ENCODE peak calls at places on chromosomes 16 and 17, in six cellular contexts. One of them, this sample, is unnamed.

GRCh38 chr16:57551057-57551456 is 8.6 kb downstream of the ADGRG5 start:
- DNase-seq in HepG2: no peak
- DNase-seq in endothelial cell of umbilical vein: no peak
- DNase-seq in GM12878: no peak
- DNase-seq in NB4: no peak
- DNase-seq in A549: no peak
- DNase-seq in this sample: no peak

GRCh38 chr17:50642722-50643656 is 8.3 kb downstream of the ABCC3 start:
- DNase-seq in endothelial cell of umbilical vein: no peak
- DNase-seq in A549: peak; percentile 74
- DNase-seq in NB4: no peak
- DNase-seq in HepG2: peak; percentile 71
- DNase-seq in GM12878: no peak
- DNase-seq in this sample: no peak

GRCh38 chr17:57085448-57086068 is 512 bp downstream of the AKAP1 start:
- DNase-seq in HepG2: peak; percentile 94
- DNase-seq in GM12878: no peak
- DNase-seq in A549: peak; percentile 61
- DNase-seq in endothelial cell of umbilical vein: peak; percentile 54
- DNase-seq in NB4: peak; percentile 68
- DNase-seq in this sample: peak; percentile 73

GRCh38 chr16:59697236-59697635 is 963.1 kb upstream of the GOT2 start:
- DNase-seq in endothelial cell of umbilical vein: no peak
- DNase-seq in NB4: no peak
- DNase-seq in GM12878: no peak
- DNase-seq in HepG2: no peak
- DNase-seq in A549: no peak
- DNase-seq in this sample: no peak

GRCh38 chr16:23254338-23254737 is 47.8 kb upstream of the SCNN1B start:
- DNase-seq in A549: no peak
- DNase-seq in endothelial cell of umbilical vein: no peak
- DNase-seq in GM12878: no peak
- DNase-seq in HepG2: no peak
- DNase-seq in NB4: no peak
- DNase-seq in this sample: no peak

GRCh38 chr17:39955726-39956225 is 7.0 kb upstream of the GSDMA start:
- DNase-seq in NB4: no peak
- DNase-seq in HepG2: no peak
- DNase-seq in A549: no peak
- DNase-seq in endothelial cell of umbilical vein: no peak
- DNase-seq in GM12878: no peak
- DNase-seq in this sample: no peak

GRCh38 chr16:73020409-73020884 is 27.5 kb downstream of the ZFHX3 start:
- DNase-seq in endothelial cell of umbilical vein: peak; percentile 89
- DNase-seq in GM12878: no peak
- DNase-seq in NB4: peak; percentile 40
- DNase-seq in HepG2: peak; percentile 92
- DNase-seq in A549: peak; percentile 90
- DNase-seq in this sample: peak; percentile 9

GRCh38 chr17:14790518-14790917 is 474.6 kb downstream of the PMP22 start:
- DNase-seq in NB4: peak; percentile 81
- DNase-seq in GM12878: no peak
- DNase-seq in HepG2: no peak
- DNase-seq in A549: no peak
- DNase-seq in endothelial cell of umbilical vein: no peak
- DNase-seq in this sample: no peak

GRCh38 chr17:37489197-37490001 is at the start of gene DUSP14:
- DNase-seq in NB4: peak; percentile 87
- DNase-seq in A549: peak; percentile 83
- DNase-seq in endothelial cell of umbilical vein: peak; percentile 80
- DNase-seq in HepG2: peak; percentile 70
- DNase-seq in GM12878: no peak
- DNase-seq in this sample: peak; percentile 97

GRCh38 chr16:7755347-7755746 is 422.7 kb downstream of the RBFOX1 start:
- DNase-seq in NB4: no peak
- DNase-seq in endothelial cell of umbilical vein: no peak
- DNase-seq in HepG2: no peak
- DNase-seq in GM12878: no peak
- DNase-seq in A549: no peak
- DNase-seq in this sample: no peak

GRCh38 chr16:25065899-25066298 is 45.6 kb upstream of the LCMT1 start:
- DNase-seq in A549: no peak
- DNase-seq in endothelial cell of umbilical vein: no peak
- DNase-seq in GM12878: no peak
- DNase-seq in HepG2: peak; percentile 15
- DNase-seq in NB4: no peak
- DNase-seq in this sample: no peak

GRCh38 chr17:43701318-43701743 is 39.6 kb upstream of the MEOX1 start:
- DNase-seq in GM12878: peak; percentile 45
- DNase-seq in HepG2: no peak
- DNase-seq in A549: no peak
- DNase-seq in NB4: peak; percentile 87
- DNase-seq in endothelial cell of umbilical vein: no peak
- DNase-seq in this sample: no peak

GRCh38 chr17:13575922-13576419 is 25.8 kb downstream of the HS3ST3A1 start:
- DNase-seq in HepG2: no peak
- DNase-seq in NB4: no peak
- DNase-seq in GM12878: no peak
- DNase-seq in endothelial cell of umbilical vein: no peak
- DNase-seq in A549: no peak
- DNase-seq in this sample: no peak

DNA sequence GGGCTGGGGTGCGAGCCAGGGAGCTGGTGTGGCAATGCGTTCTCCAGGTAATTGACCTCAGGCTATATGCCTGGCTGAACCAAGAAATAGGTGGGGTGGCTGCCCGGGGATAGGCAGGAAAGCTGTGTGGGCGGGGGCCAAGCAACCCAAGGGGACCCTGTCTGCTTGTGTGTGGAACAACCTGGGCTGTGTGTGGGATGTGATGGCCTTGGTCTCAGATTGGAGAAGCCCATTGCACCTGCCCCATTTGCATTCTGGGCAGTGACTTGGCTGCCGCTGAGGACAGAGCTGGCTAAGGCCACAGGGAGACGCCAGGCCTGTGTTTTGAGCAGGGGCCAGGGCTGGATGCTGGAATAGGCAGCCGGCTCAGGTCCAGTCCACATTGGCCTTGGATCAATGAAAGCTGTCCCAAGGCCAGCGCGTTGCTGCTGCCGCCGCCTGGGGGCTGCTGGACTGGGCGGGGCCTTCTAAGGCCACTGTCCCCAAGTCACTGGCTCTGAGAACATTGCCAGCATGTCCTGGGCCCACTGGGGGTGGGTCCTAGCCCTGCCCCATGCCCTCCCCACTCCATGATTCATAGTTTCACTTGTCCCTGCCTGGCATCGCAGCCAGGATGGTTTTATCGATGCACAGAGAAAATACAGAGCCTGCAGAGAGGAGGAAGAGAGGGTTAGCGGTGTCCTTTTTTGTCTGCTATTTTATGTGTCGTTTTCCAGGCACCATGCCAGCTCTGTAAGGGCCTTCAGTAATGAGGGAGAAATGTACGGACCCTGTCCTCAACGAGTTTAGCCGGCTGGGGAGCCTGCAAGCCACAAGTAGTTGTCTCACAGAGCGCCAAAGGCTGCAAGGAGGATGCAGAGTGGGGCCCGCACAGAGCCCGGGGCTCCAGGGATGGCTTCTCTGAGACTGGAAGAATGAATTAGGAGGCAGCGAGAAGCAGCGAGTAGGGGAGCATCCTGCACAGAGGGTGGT is 43.9 kb downstream of the NKD1 start:
- DNase-seq in GM12878: no peak
- DNase-seq in A549: no peak
- DNase-seq in endothelial cell of umbilical vein: no peak
- DNase-seq in NB4: no peak
- DNase-seq in HepG2: no peak
- DNase-seq in this sample: no peak
- TF ChIP-seq MYC in GM12878: no peak
- TF ChIP-seq MYC in A549: no peak
- TF ChIP-seq MYC in endothelial cell of umbilical vein: no peak
- TF ChIP-seq MYC in NB4: no peak
- TF ChIP-seq MYC in HepG2: no peak
- TF ChIP-seq MYC in this sample: no peak

GRCh38 chr16:81823111-81823510 is 44.0 kb downstream of the PLCG2 start:
- DNase-seq in HepG2: no peak
- DNase-seq in GM12878: no peak
- DNase-seq in NB4: peak; percentile 93
- DNase-seq in endothelial cell of umbilical vein: peak; percentile 39
- DNase-seq in A549: no peak
- DNase-seq in this sample: no peak
- TF ChIP-seq MYC in HepG2: no peak
- TF ChIP-seq MYC in GM12878: no peak
- TF ChIP-seq MYC in NB4: peak; percentile 61
- TF ChIP-seq MYC in endothelial cell of umbilical vein: no peak
- TF ChIP-seq MYC in A549: no peak
- TF ChIP-seq MYC in this sample: no peak

GRCh38 chr17:48594412-48595106 is 980 bp upstream of the HOXB5 start:
- DNase-seq in A549: no peak
- DNase-seq in NB4: no peak
- DNase-seq in endothelial cell of umbilical vein: no peak
- DNase-seq in GM12878: no peak
- DNase-seq in HepG2: no peak
- DNase-seq in this sample: no peak

GRCh38 chr17:48597492-48597774 is 3.9 kb upstream of the HOXB5 start:
- DNase-seq in HepG2: no peak
- DNase-seq in NB4: no peak
- DNase-seq in A549: no peak
- DNase-seq in GM12878: no peak
- DNase-seq in endothelial cell of umbilical vein: no peak
- DNase-seq in this sample: no peak

GRCh38 chr17:48596735-48597491 is 3.3 kb upstream of the HOXB5 start:
- DNase-seq in endothelial cell of umbilical vein: no peak
- DNase-seq in A549: no peak
- DNase-seq in HepG2: no peak
- DNase-seq in GM12878: no peak
- DNase-seq in NB4: no peak
- DNase-seq in this sample: no peak

GRCh38 chr17:48595107-48595999 is 1.8 kb upstream of the HOXB5 start:
- DNase-seq in NB4: no peak
- DNase-seq in A549: no peak
- DNase-seq in HepG2: no peak
- DNase-seq in endothelial cell of umbilical vein: no peak
- DNase-seq in GM12878: no peak
- DNase-seq in this sample: no peak

DNA sequence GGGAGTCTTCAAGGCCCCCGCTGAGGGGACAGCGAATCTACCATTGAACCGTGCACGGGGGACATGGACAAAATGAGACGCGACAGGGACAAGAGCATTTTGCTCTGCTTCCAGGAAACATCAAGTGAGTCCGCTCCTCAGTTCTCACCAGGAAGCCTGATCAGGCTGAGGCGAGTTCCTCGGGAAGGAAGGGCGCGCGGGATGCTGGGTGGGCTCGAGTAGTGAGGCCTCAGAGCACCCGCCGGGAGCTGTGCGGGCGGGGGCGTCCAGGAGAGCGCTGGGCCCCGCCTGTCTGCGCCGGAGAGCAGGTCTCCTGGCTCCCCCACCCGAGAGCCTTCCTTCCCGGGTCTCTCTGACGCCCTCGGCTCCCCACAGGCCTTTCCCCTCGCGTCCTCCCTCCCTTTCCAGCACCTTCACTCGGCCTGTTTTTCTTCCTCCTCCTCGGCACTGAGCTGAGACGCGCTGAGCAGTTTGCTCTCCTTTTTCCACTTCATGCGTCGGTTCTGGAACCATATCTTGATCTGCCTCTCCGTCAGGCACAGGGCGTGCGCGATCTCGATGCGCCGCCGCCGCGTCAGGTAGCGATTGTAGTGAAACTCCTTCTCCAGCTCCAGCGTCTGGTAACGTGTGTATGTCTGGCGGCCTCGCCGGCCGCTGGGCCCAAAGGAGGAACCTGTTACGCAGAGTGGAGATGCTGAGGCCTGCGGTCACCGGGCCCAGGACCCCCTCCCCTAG is 2.6 kb upstream of the HOXB5 start:
- DNase-seq in GM12878: no peak
- DNase-seq in A549: no peak
- DNase-seq in endothelial cell of umbilical vein: no peak
- DNase-seq in HepG2: no peak
- DNase-seq in NB4: no peak
- DNase-seq in this sample: no peak
- TF ChIP-seq MYC in GM12878: no peak
- TF ChIP-seq MYC in A549: no peak
- TF ChIP-seq MYC in endothelial cell of umbilical vein: no peak
- TF ChIP-seq MYC in HepG2: no peak
- TF ChIP-seq MYC in NB4: no peak
- TF ChIP-seq MYC in this sample: no peak

GRCh38 chr16:67861877-67862276 is 11.0 kb upstream of the EDC4 start:
- DNase-seq in endothelial cell of umbilical vein: no peak
- DNase-seq in HepG2: no peak
- DNase-seq in A549: no peak
- DNase-seq in NB4: no peak
- DNase-seq in GM12878: no peak
- DNase-seq in this sample: no peak

GRCh38 chr16:67864594-67864993 is 8.3 kb upstream of the EDC4 start:
- DNase-seq in endothelial cell of umbilical vein: no peak
- DNase-seq in NB4: no peak
- DNase-seq in HepG2: no peak
- DNase-seq in A549: no peak
- DNase-seq in GM12878: no peak
- DNase-seq in this sample: no peak

GRCh38 chr16:67868290-67868689 is 4.6 kb upstream of the EDC4 start:
- DNase-seq in HepG2: no peak
- DNase-seq in GM12878: no peak
- DNase-seq in NB4: no peak
- DNase-seq in endothelial cell of umbilical vein: no peak
- DNase-seq in A549: no peak
- DNase-seq in this sample: no peak

GRCh38 chr16:67862623-67863583 is 9.9 kb upstream of the EDC4 start:
- DNase-seq in endothelial cell of umbilical vein: no peak
- DNase-seq in NB4: no peak
- DNase-seq in A549: no peak
- DNase-seq in HepG2: no peak
- DNase-seq in GM12878: no peak
- DNase-seq in this sample: no peak

DNA sequence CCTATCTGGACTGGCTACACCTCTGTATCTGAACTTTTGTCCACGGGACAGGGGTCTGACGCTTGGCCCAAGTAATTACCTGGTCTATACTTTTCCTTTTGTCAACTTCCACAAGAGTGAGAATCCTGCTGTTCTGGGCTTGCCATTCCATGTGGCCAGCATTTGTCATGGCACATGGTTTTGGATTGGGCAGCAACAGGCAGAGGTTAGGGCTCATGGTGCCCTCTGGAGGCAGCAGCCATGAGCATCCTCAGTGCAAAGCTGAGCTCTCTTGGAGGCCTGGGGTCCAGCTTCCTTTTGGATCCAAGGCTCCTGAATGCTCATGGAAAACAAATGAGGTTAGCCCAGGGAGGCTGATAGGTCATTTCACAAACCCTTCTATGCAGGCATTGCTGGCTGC is 7.5 kb upstream of the EDC4 start:
- DNase-seq in GM12878: no peak
- DNase-seq in HepG2: peak; percentile 68
- DNase-seq in endothelial cell of umbilical vein: peak; percentile 40
- DNase-seq in A549: peak; percentile 72
- DNase-seq in NB4: peak; percentile 64
- DNase-seq in this sample: peak; percentile 42
- TF ChIP-seq MYC in GM12878: no peak
- TF ChIP-seq MYC in HepG2: peak; percentile 89
- TF ChIP-seq MYC in endothelial cell of umbilical vein: peak; percentile 9
- TF ChIP-seq MYC in A549: peak; percentile 90
- TF ChIP-seq MYC in NB4: peak; percentile 90
- TF ChIP-seq MYC in this sample: peak; percentile 56